ENCODE peak calls at places on chromosomes 11 and 22, in nine cellular contexts. U is IMR-90, E is sigmoid colon, J is osteocyte, M is fibroblast of the aortic adventitia, S is HFFc6, V is fibroblast of pulmonary artery, W is HCT116, B is tibial nerve. C is an unnamed sample.

GRCh38 chr11:10076458-10077141 is 217.4 kb downstream of the SBF2 start:
- DNase-seq in E (peak), W (peak), M (peak), B (no peak), U (peak), J (no peak), V (peak), S (peak), C (peak)

GRCh38 chr11:68370211-68371111 is 58.1 kb downstream of the LRP5 start:
- DNase-seq in V (no peak), W (no peak), J (peak), M (peak), B (no peak), E (no peak), U (no peak), S (no peak), C (peak)

GRCh38 chr11:43853766-43854165 is 26.9 kb upstream of the ALKBH3 start:
- DNase-seq in U (peak), S (no peak), W (no peak), J (no peak), V (peak), B (no peak), E (no peak), M (peak), C (no peak)

GRCh38 chr11:12245091-12245490 is 132.3 kb upstream of the PARVA start:
- DNase-seq in S (no peak), W (no peak), E (peak), M (peak), J (no peak), B (no peak), V (no peak), U (no peak), C (no peak)

GRCh38 chr11:42524534-42525227 is 787.1 kb upstream of the API5 start:
- DNase-seq in E (peak), U (no peak), M (peak), B (no peak), W (no peak), V (peak), S (peak), J (no peak), C (peak)

GRCh38 chr11:8234425-8234821 is 29.3 kb downstream of the LMO1 start:
- DNase-seq in E (no peak), W (peak), U (no peak), S (no peak), B (no peak), J (no peak), M (no peak), V (no peak), C (no peak)

GRCh38 chr11:106311531-106312230 is 234.2 kb downstream of the AASDHPPT start:
- DNase-seq in M (no peak), J (no peak), B (no peak), V (no peak), S (no peak), E (no peak), W (no peak), U (no peak), C (no peak)

GRCh38 chr11:9972917-9973504 is 309.1 kb downstream of the SWAP70 start:
- DNase-seq in E (no peak), S (peak), U (peak), V (peak), J (no peak), W (peak), B (no peak), M (peak), C (peak)

GRCh38 chr11:130155106-130155505 is 4.5 kb upstream of the ST14 start:
- DNase-seq in W (no peak), V (no peak), J (no peak), B (no peak), S (no peak), M (no peak), E (no peak), U (no peak), C (no peak)

GRCh38 chr11:102911758-102912481 is 37.1 kb upstream of the MMP12 start:
- DNase-seq in S (peak), E (no peak), J (peak), M (no peak), V (no peak), W (no peak), U (no peak), B (no peak), C (no peak)

GRCh38 chr11:102914238-102915043 is 39.7 kb upstream of the MMP12 start:
- DNase-seq in U (peak), V (peak), S (peak), B (no peak), M (peak), J (peak), E (peak), W (peak), C (peak)

GRCh38 chr11:102920118-102920684 is 35.3 kb downstream of the MMP13 start:
- DNase-seq in S (no peak), M (no peak), B (no peak), U (no peak), J (no peak), E (no peak), V (no peak), W (no peak), C (no peak)

GRCh38 chr11:102912482-102912830 is 37.7 kb upstream of the MMP12 start:
- DNase-seq in S (peak), W (no peak), M (no peak), J (no peak), B (no peak), V (no peak), E (no peak), U (peak), C (no peak)

GRCh38 chr11:102915044-102915375 is 40.2 kb upstream of the MMP12 start:
- DNase-seq in W (no peak), E (no peak), S (no peak), J (no peak), B (no peak), V (no peak), U (no peak), M (no peak), C (no peak)
- TF ChIP-seq CTCF in W (no peak), E (no peak), S (peak), J (no peak), B (no peak), V (no peak), U (no peak), M (no peak), C (no peak)

DNA sequence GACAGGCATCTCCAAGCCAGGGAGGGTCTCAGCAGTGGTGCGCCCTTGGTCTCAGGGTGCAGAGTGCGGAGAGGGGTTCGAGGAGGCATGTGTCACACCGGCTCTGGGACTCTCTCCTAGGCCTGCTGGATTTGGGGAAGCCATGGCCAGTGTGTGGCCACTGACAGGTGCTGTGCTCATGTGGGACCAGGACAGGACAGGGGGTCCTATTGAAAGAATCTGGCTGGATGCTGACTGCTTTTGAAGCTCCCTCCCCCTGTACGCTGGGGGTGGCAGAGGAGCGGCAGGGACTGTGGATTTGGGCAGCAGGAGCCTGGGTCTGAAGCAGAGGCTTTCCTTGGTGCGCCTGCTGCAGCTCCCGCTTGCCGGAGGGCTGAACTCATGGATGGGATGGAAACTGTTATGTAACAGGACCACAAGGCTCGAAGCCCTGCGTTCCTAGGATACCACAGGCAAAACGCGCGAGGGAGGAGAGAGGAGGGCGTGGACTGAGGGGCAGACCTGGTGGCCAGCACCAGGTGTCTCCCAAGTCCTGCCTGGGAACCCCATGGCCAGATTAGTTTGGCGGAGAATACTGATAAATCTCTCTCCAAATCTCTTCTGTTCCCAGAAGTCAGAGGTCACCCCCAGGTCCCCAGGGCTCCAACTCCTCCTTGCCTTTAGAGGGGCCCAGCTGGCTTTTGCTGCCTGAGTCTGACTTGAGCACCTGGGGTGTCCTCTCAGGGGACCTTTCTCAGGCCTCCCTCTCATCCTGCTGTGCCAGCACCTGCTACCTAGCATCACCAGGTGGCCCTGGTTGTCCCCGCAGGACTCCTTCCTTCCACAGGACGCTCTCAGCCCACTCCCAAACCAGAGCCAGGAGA is 13.8 kb upstream of the TEF start:
- DNase-seq in B (no peak), J (no peak), S (peak), U (peak), M (peak), V (peak), E (peak), W (no peak), C (peak)
- TF ChIP-seq CTCF in B (no peak), J (no peak), S (no peak), U (no peak), M (no peak), V (no peak), E (no peak), W (no peak), C (no peak)

GRCh38 chr11:31050061-31050790 is 319.3 kb downstream of the DCDC1 start:
- DNase-seq in V (no peak), S (no peak), M (no peak), U (no peak), B (no peak), J (no peak), E (no peak), W (no peak), C (no peak)

GRCh38 chr11:31045335-31045734 is 324.2 kb downstream of the DCDC1 start:
- DNase-seq in U (no peak), W (peak), M (peak), E (no peak), J (no peak), B (no peak), S (no peak), V (peak), C (no peak)
- TF ChIP-seq CTCF in U (no peak), W (peak), M (peak), E (no peak), J (no peak), B (no peak), S (no peak), V (peak), C (no peak)

GRCh38 chr11:127000991-127001390 is 421 bp upstream of the KIRREL3 start:
- DNase-seq in M (no peak), V (no peak), B (no peak), U (peak), W (no peak), J (no peak), E (no peak), S (peak), C (no peak)

GRCh38 chr11:127006311-127006710 is 5.7 kb upstream of the KIRREL3 start:
- DNase-seq in M (peak), B (no peak), E (no peak), V (peak), W (no peak), J (no peak), U (peak), S (peak), C (no peak)

GRCh38 chr11:127002669-127003259 is 2.2 kb upstream of the KIRREL3 start:
- DNase-seq in V (no peak), J (no peak), E (no peak), S (no peak), U (no peak), M (no peak), W (no peak), B (no peak), C (no peak)

GRCh38 chr11:127000291-127000968 is at the start of gene KIRREL3:
- DNase-seq in E (no peak), V (no peak), M (no peak), S (peak), U (peak), W (no peak), B (no peak), J (no peak), C (no peak)

GRCh38 chr11:127003260-127003981 is 2.9 kb upstream of the KIRREL3 start:
- DNase-seq in B (no peak), U (peak), W (no peak), E (no peak), V (peak), J (peak), S (peak), M (no peak), C (no peak)
- TF ChIP-seq CTCF in B (no peak), U (peak), W (no peak), E (no peak), V (no peak), J (peak), S (peak), M (no peak), C (peak)